ENCODE peak calls at places on chromosome X, in eight cellular contexts. E is hepatocyte, I is GM23338, K is GM23248, B is SK-N-SH, T is PC-3, A is MM.1S, F is HCT116. P is an unnamed sample.

GRCh38 chrX:30364229-30364628 is 55.0 kb upstream of the NR0B1 start:
- DNase-seq in E (no peak), I (no peak), K (no peak), B (no peak), T (no peak), A (no peak), F (no peak), P (no peak)

GRCh38 chrX:109855501-109855900 is 122.4 kb upstream of the ACSL4 start:
- DNase-seq in E (no peak), I (no peak), K (no peak), B (no peak), T (peak; percentile 32), A (no peak), F (no peak), P (no peak)

GRCh38 chrX:134528936-134529335 is 69.0 kb downstream of the HPRT1 start:
- DNase-seq in E (no peak), I (no peak), K (no peak), B (no peak), T (no peak), A (peak; percentile 69), F (no peak), P (no peak)

GRCh38 chrX:11619426-11619825 is 46.3 kb downstream of the ARHGAP6 start:
- DNase-seq in E (no peak), I (no peak), K (peak; percentile 52), B (no peak), T (peak; percentile 19), A (no peak), F (no peak), P (no peak)

GRCh38 chrX:104113237-104113965 is 1.1 kb downstream of the ZCCHC18 start:
- DNase-seq in E (peak; percentile 63), I (peak; percentile 74), K (peak; percentile 67), B (peak; percentile 53), T (peak; percentile 72), A (peak; percentile 58), F (no peak), P (peak; percentile 70)

GRCh38 chrX:146243071-146243470 is 425.4 kb downstream of the SLITRK2 start:
- DNase-seq in E (no peak), I (no peak), K (no peak), B (no peak), T (peak; percentile 72), A (no peak), F (no peak), P (no peak)

GRCh38 chrX:105375816-105376215 is 155.3 kb upstream of the TEX13A start:
- DNase-seq in E (no peak), I (no peak), K (no peak), B (no peak), T (no peak), A (no peak), F (no peak), P (no peak)

GRCh38 chrX:55210931-55211677 is 9.0 kb upstream of the PAGE5 start:
- DNase-seq in E (no peak), I (no peak), K (no peak), B (no peak), T (peak; percentile 20), A (no peak), F (no peak), P (no peak)

GRCh38 chrX:22542641-22543040 is 269.9 kb downstream of the CBLL2 start:
- DNase-seq in E (no peak), I (no peak), K (peak; percentile 20), B (no peak), T (peak; percentile 12), A (no peak), F (no peak), P (no peak)

GRCh38 chrX:153921511-153922285 is 4.4 kb downstream of the ARHGAP4 start:
- DNase-seq in E (no peak), I (no peak), K (peak; percentile 45), B (peak; percentile 78), T (no peak), A (no peak), F (no peak), P (no peak)

GRCh38 chrX:2425281-2426071 is 75.3 kb downstream of the DHRSX start:
- DNase-seq in E (no peak), I (peak; percentile 66), K (no peak), B (no peak), T (no peak), A (no peak), F (no peak), P (peak; percentile 21)

GRCh38 chrX:154046262-154046771 is 26.6 kb upstream of the IRAK1 start:
- DNase-seq in E (peak; percentile 67), I (no peak), K (peak; percentile 83), B (no peak), T (no peak), A (no peak), F (no peak), P (no peak)

GRCh38 chrX:110432066-110432465 is 73.4 kb downstream of the RTL9 start:
- DNase-seq in E (no peak), I (no peak), K (no peak), B (no peak), T (no peak), A (no peak), F (no peak), P (no peak)

GRCh38 chrX:134868766-134869495 is 121.9 kb upstream of the SMIM10 start:
- DNase-seq in E (no peak), I (no peak), K (peak; percentile 89), B (no peak), T (peak; percentile 84), A (no peak), F (no peak), P (no peak)

GRCh38 chrX:102606115-102606514 is 6.8 kb downstream of the ARMCX5 start:
- DNase-seq in E (no peak), I (no peak), K (no peak), B (no peak), T (no peak), A (no peak), F (no peak), P (no peak)

GRCh38 chrX:26649534-26649933 is 433.6 kb downstream of the MAGEB5 start:
- DNase-seq in E (peak; percentile 9), I (peak; percentile 53), K (peak; percentile 4), B (peak; percentile 11), T (peak; percentile 51), A (peak; percentile 29), F (peak; percentile 40), P (peak; percentile 47)

GRCh38 chrX:8179653-8180052 is 8.6 kb upstream of the VCX2 start:
- DNase-seq in E (no peak), I (no peak), K (no peak), B (peak; percentile 16), T (peak; percentile 49), A (no peak), F (no peak), P (no peak)

GRCh38 chrX:153539171-153539978 is 21.9 kb downstream of the ATP2B3 start:
- DNase-seq in E (peak; percentile 79), I (peak; percentile 69), K (peak; percentile 75), B (peak; percentile 88), T (peak; percentile 73), A (peak; percentile 42), F (peak; percentile 24), P (peak; percentile 39)

GRCh38 chrX:107654778-107655761 is 26.8 kb downstream of the PRPS1 start:
- DNase-seq in E (peak; percentile 88), I (peak; percentile 90), K (peak; percentile 94), B (peak; percentile 56), T (peak; percentile 86), A (no peak), F (peak; percentile 34), P (peak; percentile 67)

GRCh38 chrX:68146054-68146453 is 287.2 kb downstream of the OPHN1 start:
- DNase-seq in E (peak; percentile 44), I (peak; percentile 35), K (peak; percentile 61), B (peak; percentile 12), T (peak; percentile 47), A (peak; percentile 51), F (peak; percentile 10), P (peak; percentile 2)

DNA sequence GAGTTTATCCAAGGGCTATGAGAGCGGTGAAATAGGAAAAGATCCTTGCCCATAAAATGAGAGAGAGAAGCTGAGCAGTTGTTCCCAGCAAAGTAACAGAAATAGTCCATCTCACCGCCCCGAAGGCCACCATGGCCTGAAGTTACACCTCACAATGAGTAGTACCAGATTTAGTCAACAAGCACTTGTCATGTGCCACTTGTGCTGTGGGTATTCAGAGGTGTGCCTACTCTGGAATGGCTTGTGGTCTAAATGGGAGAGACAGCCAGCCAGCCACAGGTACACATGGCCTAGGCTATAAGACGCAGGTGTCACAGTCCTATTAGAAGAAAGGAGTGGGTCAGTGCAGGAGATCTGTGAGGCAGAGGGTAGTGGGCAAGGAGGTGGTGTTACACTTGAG is 54.6 kb upstream of the MAP3K15 start:
- DNase-seq in E (no peak), I (no peak), K (no peak), B (no peak), T (no peak), A (no peak), F (no peak), P (no peak)
- TF ChIP-seq EZH2phosphoT487 in E (no peak), I (no peak), K (no peak), B (no peak), T (no peak), A (no peak), F (no peak), P (no peak)

GRCh38 chrX:34918091-34918736 is 24.4 kb upstream of the FAM47B start:
- DNase-seq in E (peak; percentile 25), I (no peak), K (peak; percentile 82), B (no peak), T (peak; percentile 51), A (no peak), F (no peak), P (no peak)
- H3K4me2 ChIP-seq in E (peak overlapping the region; percentile 41), I (no peak overlapping the region), K (peak overlapping the region; percentile 55), B (peak overlapping the region; percentile 25), T (peak overlapping the region; percentile 59), A (no peak overlapping the region), F (no peak overlapping the region), P (no peak overlapping the region)

DNA sequence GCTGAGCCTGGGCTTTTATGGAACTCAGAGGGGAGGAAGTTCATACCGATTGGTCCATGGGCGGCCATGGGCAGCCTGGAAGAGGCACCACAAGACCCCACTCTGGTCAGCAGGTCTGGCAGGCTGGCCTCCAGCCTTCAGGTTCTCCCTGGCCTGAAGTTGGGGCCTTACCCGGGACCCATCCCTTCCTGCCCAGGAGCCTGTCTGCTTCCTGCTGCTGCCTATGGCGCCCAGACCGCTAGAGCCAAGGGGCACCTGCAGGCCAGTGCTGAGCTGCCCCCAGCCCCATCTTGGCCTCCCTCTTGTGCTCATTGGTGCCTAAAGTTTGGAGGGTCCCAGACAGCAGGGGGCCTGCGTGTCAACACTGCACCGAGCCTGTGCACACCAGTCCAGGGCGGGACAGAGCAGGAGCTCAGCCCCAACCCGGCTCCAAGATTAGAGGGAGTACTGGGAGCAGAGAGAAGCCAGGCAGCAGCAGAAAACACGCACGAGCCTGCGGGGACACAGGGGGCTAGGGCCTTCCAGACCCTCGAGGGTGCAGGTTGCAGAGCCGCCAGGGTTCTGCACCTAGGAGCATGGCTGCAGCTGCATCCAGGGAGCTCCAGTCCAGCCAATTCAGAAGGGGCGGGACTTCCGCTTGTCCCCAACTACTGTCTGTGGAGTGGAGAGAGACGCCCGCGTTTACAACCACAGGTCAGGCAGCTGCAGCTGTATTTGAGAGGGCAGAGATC is 30.7 kb upstream of the ZNF280C start:
- DNase-seq in E (no peak), I (peak; percentile 13), K (no peak), B (peak; percentile 42), T (no peak), A (peak; percentile 50), F (no peak), P (no peak)
- TF ChIP-seq EZH2phosphoT487 in E (no peak), I (no peak), K (no peak), B (no peak), T (no peak), A (no peak), F (no peak), P (no peak)

DNA sequence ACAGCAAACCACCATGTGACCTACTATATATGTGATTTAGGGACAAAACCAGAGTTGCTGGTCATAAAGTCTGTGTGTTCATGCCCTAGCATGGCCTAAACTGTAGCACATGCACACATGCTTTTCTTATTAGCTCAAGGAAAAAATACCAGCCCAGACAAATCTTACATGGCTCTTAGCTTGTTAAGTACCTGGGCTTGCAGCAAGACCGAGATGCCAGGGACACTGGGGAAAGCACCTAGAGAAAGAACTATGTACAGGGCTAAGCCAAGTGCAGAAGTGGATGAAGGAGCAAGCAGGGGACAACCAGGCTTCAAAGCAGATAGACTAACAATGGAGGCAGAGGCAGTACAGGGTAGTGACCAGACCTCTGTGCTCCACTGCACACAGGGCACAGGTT is 3.4 kb upstream of the GABRE start:
- DNase-seq in E (no peak), I (no peak), K (no peak), B (no peak), T (no peak), A (no peak), F (no peak), P (no peak)
- H3K4me2 ChIP-seq in E (no peak overlapping the region), I (no peak overlapping the region), K (no peak overlapping the region), B (no peak overlapping the region), T (no peak overlapping the region), A (no peak overlapping the region), F (no peak overlapping the region), P (no peak overlapping the region)

P was measured in OCI-LY7.